ENCODE peak calls at places on chromosomes 2 and 18, in seven cellular contexts. P, A, B, I, S, K and H are unnamed samples.

GRCh38 chr18:27653247-27653646 is 468.1 kb upstream of the CHST9 start:
- DNase-seq in B (no peak), I (no peak), P (no peak), S (no peak), K (no peak), A (no peak), H (no peak)

GRCh38 chr2:7057865-7058400 is 140.7 kb downstream of the RNF144A start:
- DNase-seq in B (no peak), S (no peak), I (no peak), A (no peak), P (peak), K (no peak), H (no peak)

GRCh38 chr2:60868589-60869273 is 12.6 kb upstream of the REL start:
- DNase-seq in A (no peak), P (no peak), K (no peak), I (no peak), S (no peak), B (no peak), H (no peak)

GRCh38 chr2:136696438-136696837 is 68.9 kb upstream of the THSD7B start:
- DNase-seq in P (no peak), S (no peak), B (no peak), A (no peak), K (no peak), I (no peak), H (no peak)

GRCh38 chr2:217979151-217979811 is 23.5 kb downstream of the TNS1 start:
- DNase-seq in P (no peak), A (no peak), B (no peak), I (no peak), S (no peak), K (no peak), H (no peak)

GRCh38 chr18:79507546-79508480 is 112.1 kb downstream of the NFATC1 start:
- DNase-seq in B (no peak), P (no peak), S (peak), I (peak), K (no peak), A (peak), H (peak)

GRCh38 chr2:109020217-109020637 is 31.2 kb upstream of the EDAR start:
- DNase-seq in I (no peak), A (no peak), B (no peak), P (peak), S (peak), K (no peak), H (no peak)

GRCh38 chr2:121470917-121471316 is 59.8 kb upstream of the RNU4ATAC start:
- DNase-seq in B (no peak), S (no peak), K (no peak), P (no peak), I (no peak), A (no peak), H (no peak)

GRCh38 chr2:242032780-242033656 is 163.5 kb downstream of the RTP5 start:
- DNase-seq in S (no peak), B (no peak), A (no peak), K (no peak), I (no peak), P (no peak), H (no peak)

GRCh38 chr2:9771481-9772017 is 71.7 kb upstream of the TAF1B start:
- DNase-seq in S (peak), K (peak), A (no peak), B (no peak), I (no peak), P (peak), H (no peak)

GRCh38 chr2:225995788-225996476 is 596.4 kb downstream of the NYAP2 start:
- DNase-seq in A (no peak), P (no peak), S (peak), K (no peak), I (no peak), B (no peak), H (no peak)

GRCh38 chr2:213934560-213934959 is 476.3 kb upstream of the VWC2L start:
- DNase-seq in A (no peak), I (no peak), K (no peak), P (peak), S (no peak), B (no peak), H (no peak)

GRCh38 chr2:158504088-158504487 is 47.3 kb downstream of the PKP4 start:
- DNase-seq in I (no peak), K (no peak), B (no peak), S (no peak), P (no peak), A (no peak), H (no peak)

GRCh38 chr2:219560893-219561178 is 10.5 kb downstream of the OBSL1 start:
- DNase-seq in A (no peak), K (no peak), I (no peak), S (no peak), P (no peak), B (no peak), H (no peak)

GRCh38 chr2:61423714-61424113 is 47.2 kb downstream of the USP34 start:
- DNase-seq in I (no peak), A (no peak), S (no peak), P (no peak), B (no peak), K (no peak), H (no peak)